ENCODE peak calls at places on chromosomes 7 and 10, in six cellular contexts. N, K, B, I, R and X are unnamed samples.

GRCh38 chr7:93115796-93116195 is 2.0 kb downstream of the SAMD9 start:
- DNase-seq in N (no peak), K (no peak), B (no peak), I (no peak), R (no peak), X (no peak)

GRCh38 chr10:24449769-24450310 is 240.9 kb downstream of the KIAA1217 start:
- DNase-seq in N (no peak), K (no peak), B (no peak), I (no peak), R (no peak), X (no peak)

GRCh38 chr7:53070883-53071282 is 35.5 kb downstream of the POM121L12 start:
- DNase-seq in N (no peak), K (no peak), B (no peak), I (no peak), R (no peak), X (no peak)

GRCh38 chr10:34651796-34652195 is 163.3 kb downstream of the PARD3 start:
- DNase-seq in N (no peak), K (no peak), B (no peak), I (no peak), R (no peak), X (no peak)

GRCh38 chr7:26365077-26365896 is 73.6 kb downstream of the SNX10 start:
- DNase-seq in N (peak; percentile 25), K (peak; percentile 61), B (peak; percentile 14), I (peak; percentile 57), R (no peak), X (peak; percentile 90)

GRCh38 chr7:22422831-22423615 is 66.1 kb upstream of the RAPGEF5 start:
- DNase-seq in N (no peak), K (no peak), B (no peak), I (no peak), R (no peak), X (no peak)

GRCh38 chr10:98646998-98647917 is 200.5 kb upstream of the HPS1 start:
- DNase-seq in N (no peak), K (no peak), B (no peak), I (no peak), R (no peak), X (no peak)

GRCh38 chr7:12764355-12765000 is 77.0 kb downstream of the ARL4A start:
- DNase-seq in N (no peak), K (no peak), B (no peak), I (no peak), R (no peak), X (no peak)

GRCh38 chr10:72173635-72174296 is 42.0 kb upstream of the ANAPC16 start:
- DNase-seq in N (no peak), K (no peak), B (no peak), I (no peak), R (no peak), X (peak; percentile 73)

GRCh38 chr7:105963038-105963667 is at the start of gene CDHR3:
- DNase-seq in N (no peak), K (no peak), B (no peak), I (no peak), R (no peak), X (no peak)

GRCh38 chr10:30079423-30079822 is 20.0 kb upstream of the JCAD start:
- DNase-seq in N (no peak), K (no peak), B (no peak), I (no peak), R (no peak), X (no peak)

GRCh38 chr7:155440018-155440410 is 17.9 kb upstream of the EN2 start:
- DNase-seq in N (no peak), K (no peak), B (no peak), I (no peak), R (no peak), X (no peak)